ENCODE peak calls at places on chromosomes 7 and 10, in nine cellular contexts. S, A, Q, O, P, I, V, R and F are unnamed samples.
A peak's percentile ranks its signal among the peaks of the same experiment; 100 is the strongest.

GRCh38 chr10:5946786-5947185 is 30.6 kb downstream of the IL15RA start:
- DNase-seq in S (no peak), A (no peak), Q (no peak), O (no peak), P (no peak), I (no peak), V (no peak), R (no peak), F (peak; percentile 79)

GRCh38 chr10:95319239-95319638 is 28.4 kb upstream of the PDLIM1 start:
- DNase-seq in S (no peak), A (no peak), Q (peak; percentile 3), O (no peak), P (no peak), I (no peak), V (peak; percentile 62), R (no peak), F (no peak)

GRCh38 chr7:108308276-108308675 is 148.0 kb downstream of the NRCAM start:
- DNase-seq in S (no peak), A (no peak), Q (no peak), O (no peak), P (no peak), I (no peak), V (no peak), R (no peak), F (no peak)

GRCh38 chr7:131843862-131844261 is 287.4 kb upstream of the PODXL start:
- DNase-seq in S (no peak), A (no peak), Q (no peak), O (no peak), P (no peak), I (peak; percentile 31), V (peak; percentile 30), R (peak; percentile 9), F (no peak)

GRCh38 chr7:134513169-134513752 is 14.1 kb upstream of the AKR1B10 start:
- DNase-seq in S (no peak), A (peak; percentile 43), Q (peak; percentile 81), O (no peak), P (no peak), I (peak; percentile 50), V (peak; percentile 55), R (peak; percentile 58), F (no peak)

GRCh38 chr10:97132273-97132672 is 53.5 kb downstream of the SLIT1 start:
- DNase-seq in S (no peak), A (no peak), Q (no peak), O (no peak), P (no peak), I (no peak), V (no peak), R (no peak), F (no peak)

GRCh38 chr7:26131056-26131589 is 20.9 kb upstream of the NFE2L3 start:
- DNase-seq in S (no peak), A (no peak), Q (no peak), O (no peak), P (no peak), I (no peak), V (no peak), R (no peak), F (no peak)

GRCh38 chr7:36661135-36661840 is 63.0 kb downstream of the AOAH start:
- DNase-seq in S (no peak), A (no peak), Q (no peak), O (no peak), P (no peak), I (peak; percentile 89), V (peak; percentile 78), R (no peak), F (no peak)

GRCh38 chr7:18352339-18353255 is 143.0 kb upstream of the HDAC9 start:
- DNase-seq in S (no peak), A (peak; percentile 33), Q (peak; percentile 56), O (no peak), P (no peak), I (peak; percentile 54), V (peak; percentile 95), R (peak; percentile 76), F (no peak)

GRCh38 chr10:44460499-44460898 is 75.6 kb upstream of the CXCL12 start:
- DNase-seq in S (no peak), A (no peak), Q (no peak), O (no peak), P (no peak), I (no peak), V (peak; percentile 1), R (no peak), F (no peak)

GRCh38 chr7:39394105-39394504 is 172.1 kb upstream of the YAE1 start:
- DNase-seq in S (no peak), A (no peak), Q (no peak), O (no peak), P (no peak), I (no peak), V (no peak), R (no peak), F (no peak)

GRCh38 chr7:129801882-129802281 is 150.9 kb downstream of the UBE2H start:
- DNase-seq in S (no peak), A (no peak), Q (peak; percentile 37), O (no peak), P (no peak), I (peak; percentile 15), V (no peak), R (no peak), F (peak; percentile 33)

GRCh38 chr10:22997102-22997501 is 69.2 kb downstream of the ARMC3 start:
- DNase-seq in S (no peak), A (no peak), Q (no peak), O (no peak), P (no peak), I (no peak), V (no peak), R (no peak), F (no peak)

GRCh38 chr10:21069929-21070363 is 172.8 kb upstream of the NEBL start:
- DNase-seq in S (no peak), A (no peak), Q (peak; percentile 62), O (no peak), P (no peak), I (no peak), V (no peak), R (peak; percentile 19), F (no peak)

GRCh38 chr7:109376576-109376975 is 806.9 kb downstream of the DNAJB9 start:
- DNase-seq in S (no peak), A (no peak), Q (no peak), O (no peak), P (no peak), I (no peak), V (no peak), R (no peak), F (no peak)

GRCh38 chr7:77674878-77675277 is 21.4 kb upstream of the RSBN1L start:
- DNase-seq in S (no peak), A (no peak), Q (no peak), O (no peak), P (no peak), I (peak; percentile 91), V (peak; percentile 29), R (no peak), F (no peak)

GRCh38 chr10:75205908-75206307 is 4.7 kb upstream of the VDAC2 start:
- DNase-seq in S (no peak), A (no peak), Q (no peak), O (no peak), P (no peak), I (no peak), V (no peak), R (no peak), F (no peak)

GRCh38 chr7:1033546-1034145 is 10.7 kb upstream of the GPR146 start:
- DNase-seq in S (no peak), A (no peak), Q (no peak), O (no peak), P (no peak), I (no peak), V (no peak), R (no peak), F (peak; percentile 63)

GRCh38 chr7:33726582-33726981 is 178.8 kb upstream of the BMPER start:
- DNase-seq in S (no peak), A (no peak), Q (no peak), O (no peak), P (no peak), I (no peak), V (no peak), R (peak; percentile 69), F (no peak)

GRCh38 chr7:137943132-137943551 is 58.7 kb downstream of the CREB3L2 start:
- DNase-seq in S (no peak), A (no peak), Q (no peak), O (no peak), P (no peak), I (peak; percentile 67), V (peak; percentile 41), R (peak; percentile 55), F (no peak)

GRCh38 chr7:106045139-106045538 is 67.0 kb downstream of the SYPL1 start:
- DNase-seq in S (no peak), A (no peak), Q (no peak), O (no peak), P (no peak), I (no peak), V (no peak), R (no peak), F (no peak)